ENCODE peak calls at places on chromosomes 12 and 14, in nine cellular contexts. W is stimulated activated CD4-positive, alpha-beta T cell treated with anti-CD3 and anti-CD28 coated beads, Interleukin-1b, Interleukin-23, amount 100 ng/mL, for 1 hour; D is activated naive CD4-positive, alpha-beta T cell treated with anti-CD3 and anti-CD28 coated beads for 36 hours; A is uterus; M is OCI-LY7; U is RPMI7951; T is fibroblast of the conjunctiva; L is astrocyte of the spinal cord; S is NCI-H146. Y is an unnamed sample.

GRCh38 chr12:51383281-51383905 is 7.8 kb downstream of the GALNT6 start:
- DNase-seq in W (no peak), D (peak), A (no peak), M (peak), U (peak), T (no peak), L (no peak), S (no peak), Y (no peak)

GRCh38 chr12:7101694-7102131 is 7.3 kb downstream of the C1RL start:
- DNase-seq in W (no peak), D (no peak), A (no peak), M (no peak), U (no peak), T (no peak), L (no peak), S (no peak), Y (no peak)

GRCh38 chr14:21220874-21221477 is 48.3 kb downstream of the HNRNPC start:
- DNase-seq in W (no peak), D (no peak), A (no peak), M (no peak), U (no peak), T (no peak), L (no peak), S (no peak), Y (no peak)

GRCh38 chr12:114254998-114255397 is 150.9 kb downstream of the TBX5 start:
- DNase-seq in W (no peak), D (no peak), A (no peak), M (peak), U (no peak), T (no peak), L (no peak), S (no peak), Y (no peak)

GRCh38 chr12:55743131-55743921 is 404 bp downstream of the GDF11 start:
- DNase-seq in W (no peak), D (peak), A (peak), M (peak), U (peak), T (no peak), L (peak), S (peak), Y (peak)

GRCh38 chr12:116194935-116195431 is 82.5 kb downstream of the MED13L start:
- DNase-seq in W (peak), D (peak), A (no peak), M (peak), U (no peak), T (no peak), L (no peak), S (no peak), Y (no peak)

GRCh38 chr14:92656306-92656705 is 92.1 kb downstream of the LGMN start:
- DNase-seq in W (no peak), D (no peak), A (no peak), M (no peak), U (no peak), T (no peak), L (no peak), S (no peak), Y (no peak)

GRCh38 chr14:104925214-104925899 is 678 bp downstream of the PLD4 start:
- DNase-seq in W (no peak), D (no peak), A (no peak), M (no peak), U (no peak), T (no peak), L (no peak), S (no peak), Y (no peak)

GRCh38 chr12:74725154-74725553 is 187.5 kb downstream of the ATXN7L3B start:
- DNase-seq in W (no peak), D (no peak), A (no peak), M (no peak), U (no peak), T (no peak), L (peak), S (no peak), Y (no peak)

GRCh38 chr14:95993768-95994592 is 45.2 kb upstream of the C14orf132 start:
- DNase-seq in W (no peak), D (peak), A (peak), M (peak), U (peak), T (peak), L (peak), S (peak), Y (no peak)

GRCh38 chr14:42683690-42684089 is 1077.0 kb downstream of the LRFN5 start:
- DNase-seq in W (no peak), D (no peak), A (no peak), M (no peak), U (no peak), T (no peak), L (no peak), S (no peak), Y (no peak)

GRCh38 chr12:47766496-47767196 is 6.4 kb upstream of the SLC48A1 start:
- DNase-seq in W (no peak), D (no peak), A (no peak), M (peak), U (no peak), T (no peak), L (no peak), S (no peak), Y (no peak)

GRCh38 chr12:22598763-22599161 is 26.2 kb upstream of the ETNK1 start:
- DNase-seq in W (no peak), D (no peak), A (no peak), M (no peak), U (no peak), T (no peak), L (no peak), S (no peak), Y (no peak)

GRCh38 chr14:51547260-51547659 is 104.5 kb upstream of the FRMD6 start:
- DNase-seq in W (no peak), D (no peak), A (peak), M (no peak), U (peak), T (peak), L (peak), S (no peak), Y (no peak)

GRCh38 chr14:61656341-61656740 is 39.0 kb upstream of the HIF1A start:
- DNase-seq in W (no peak), D (no peak), A (no peak), M (no peak), U (no peak), T (no peak), L (no peak), S (no peak), Y (no peak)

GRCh38 chr14:87233266-87233665 is 759.7 kb downstream of the GALC start:
- DNase-seq in W (no peak), D (no peak), A (no peak), M (peak), U (no peak), T (no peak), L (no peak), S (peak), Y (no peak)

GRCh38 chr12:18683603-18684002 is 54.2 kb downstream of the PLCZ1 start:
- DNase-seq in W (no peak), D (no peak), A (no peak), M (no peak), U (peak), T (no peak), L (peak), S (no peak), Y (no peak)

GRCh38 chr14:34680806-34681479 is 33.5 kb downstream of the CFL2 start:
- DNase-seq in W (no peak), D (no peak), A (no peak), M (no peak), U (no peak), T (no peak), L (no peak), S (no peak), Y (no peak)

GRCh38 chr12:89225808-89226368 is 126.4 kb downstream of the DUSP6 start:
- DNase-seq in W (no peak), D (peak), A (no peak), M (no peak), U (peak), T (peak), L (peak), S (peak), Y (no peak)